ENCODE peak calls at places on chromosomes 2 and 18, in eight cellular contexts. E, Q, U, K, Z, R, G and J are unnamed samples.

GRCh38 chr18:13216732-13217465 is 1.7 kb upstream of the LDLRAD4 start:
- DNase-seq in E (peak; percentile 52), Q (no peak), U (peak; percentile 44), K (no peak), Z (no peak), R (no peak), G (peak; percentile 34), J (peak; percentile 26)

GRCh38 chr2:219497495-219498279 is 1.0 kb upstream of the GMPPA start:
- DNase-seq in E (peak; percentile 35), Q (peak; percentile 55), U (peak; percentile 48), K (peak; percentile 60), Z (no peak), R (peak; percentile 46), G (no peak), J (no peak)

GRCh38 chr2:221353191-221353590 is 218.9 kb downstream of the EPHA4 start:
- DNase-seq in E (no peak), Q (no peak), U (no peak), K (no peak), Z (no peak), R (no peak), G (no peak), J (no peak)

GRCh38 chr2:42663828-42664227 is 95.4 kb downstream of the MTA3 start:
- DNase-seq in E (no peak), Q (no peak), U (no peak), K (no peak), Z (no peak), R (no peak), G (no peak), J (no peak)

GRCh38 chr2:138846216-138846821 is 66.1 kb upstream of the NXPH2 start:
- DNase-seq in E (peak; percentile 24), Q (no peak), U (peak; percentile 27), K (no peak), Z (no peak), R (no peak), G (no peak), J (no peak)

GRCh38 chr2:226215902-226216503 is 583.6 kb downstream of the IRS1 start:
- DNase-seq in E (peak; percentile 15), Q (peak; percentile 27), U (peak; percentile 14), K (peak; percentile 44), Z (peak; percentile 49), R (no peak), G (peak; percentile 43), J (peak; percentile 24)

GRCh38 chr2:158091647-158092046 is 10.0 kb upstream of the UPP2 start:
- DNase-seq in E (no peak), Q (no peak), U (no peak), K (no peak), Z (no peak), R (no peak), G (no peak), J (no peak)

GRCh38 chr18:36419188-36419912 is 121.8 kb downstream of the FHOD3 start:
- DNase-seq in E (no peak), Q (no peak), U (no peak), K (no peak), Z (no peak), R (peak; percentile 30), G (no peak), J (no peak)

GRCh38 chr18:36527740-36528455 is 230.4 kb downstream of the FHOD3 start:
- DNase-seq in E (no peak), Q (no peak), U (no peak), K (no peak), Z (no peak), R (no peak), G (no peak), J (no peak)

GRCh38 chr2:145094353-145094752 is 574.4 kb upstream of the ZEB2 start:
- DNase-seq in E (no peak), Q (no peak), U (no peak), K (no peak), Z (no peak), R (no peak), G (no peak), J (no peak)

GRCh38 chr2:240434728-240435456 is 571 bp upstream of the GPC1 start:
- DNase-seq in E (peak; percentile 83), Q (peak; percentile 82), U (peak; percentile 94), K (peak; percentile 89), Z (peak; percentile 76), R (peak; percentile 76), G (peak; percentile 87), J (peak; percentile 83)

GRCh38 chr2:75667884-75668283 is 21.3 kb downstream of the MRPL19 start:
- DNase-seq in E (no peak), Q (no peak), U (no peak), K (no peak), Z (no peak), R (no peak), G (no peak), J (no peak)

GRCh38 chr2:54879598-54880355 is 156.3 kb downstream of the EML6 start:
- DNase-seq in E (no peak), Q (no peak), U (no peak), K (no peak), Z (no peak), R (no peak), G (no peak), J (no peak)

GRCh38 chr2:217193431-217194075 is 333.7 kb upstream of the TNP1 start:
- DNase-seq in E (no peak), Q (no peak), U (no peak), K (no peak), Z (no peak), R (no peak), G (no peak), J (no peak)